ENCODE peak calls at places on chromosomes 7 and 10, in five cellular contexts. One of them, this sample, is unnamed.

GRCh38 chr7:75913437-75913836 is 1.5 kb upstream of the POR start:
- DNase-seq in transverse colon: no peak
- DNase-seq in mesenchymal stem cell: no peak
- DNase-seq in naive thymus-derived CD8-positive, alpha-beta T cell: no peak
- DNase-seq in amniotic epithelial cell: no peak
- DNase-seq in this sample: no peak

GRCh38 chr7:149196705-149197171 is 1.4 kb downstream of the ZNF282 start:
- DNase-seq in transverse colon: peak
- DNase-seq in mesenchymal stem cell: peak
- DNase-seq in naive thymus-derived CD8-positive, alpha-beta T cell: no peak
- DNase-seq in amniotic epithelial cell: peak
- DNase-seq in this sample: no peak

GRCh38 chr7:50304911-50305621 is 550 bp downstream of the IKZF1 start:
- DNase-seq in transverse colon: peak
- DNase-seq in mesenchymal stem cell: no peak
- DNase-seq in naive thymus-derived CD8-positive, alpha-beta T cell: peak
- DNase-seq in amniotic epithelial cell: no peak
- DNase-seq in this sample: peak

GRCh38 chr10:113073549-113074189 is 123.6 kb downstream of the TCF7L2 start:
- DNase-seq in transverse colon: peak
- DNase-seq in mesenchymal stem cell: peak
- DNase-seq in naive thymus-derived CD8-positive, alpha-beta T cell: no peak
- DNase-seq in amniotic epithelial cell: peak
- DNase-seq in this sample: no peak

GRCh38 chr7:135441791-135442190 is 68.1 kb downstream of the CNOT4 start:
- DNase-seq in transverse colon: no peak
- DNase-seq in mesenchymal stem cell: no peak
- DNase-seq in naive thymus-derived CD8-positive, alpha-beta T cell: no peak
- DNase-seq in amniotic epithelial cell: peak
- DNase-seq in this sample: no peak

GRCh38 chr10:113524120-113524519 is 28.7 kb upstream of the HABP2 start:
- DNase-seq in transverse colon: no peak
- DNase-seq in mesenchymal stem cell: no peak
- DNase-seq in naive thymus-derived CD8-positive, alpha-beta T cell: no peak
- DNase-seq in amniotic epithelial cell: no peak
- DNase-seq in this sample: no peak

GRCh38 chr7:29480934-29481625 is 82.6 kb upstream of the PRR15 start:
- DNase-seq in transverse colon: no peak
- DNase-seq in mesenchymal stem cell: no peak
- DNase-seq in naive thymus-derived CD8-positive, alpha-beta T cell: no peak
- DNase-seq in amniotic epithelial cell: no peak
- DNase-seq in this sample: no peak

GRCh38 chr10:43252785-43253341 is 14.0 kb downstream of the RASGEF1A start:
- DNase-seq in transverse colon: no peak
- DNase-seq in mesenchymal stem cell: no peak
- DNase-seq in naive thymus-derived CD8-positive, alpha-beta T cell: peak
- DNase-seq in amniotic epithelial cell: no peak
- DNase-seq in this sample: no peak

GRCh38 chr7:81285142-81285871 is 366.5 kb upstream of the SEMA3C start:
- DNase-seq in transverse colon: no peak
- DNase-seq in mesenchymal stem cell: peak
- DNase-seq in naive thymus-derived CD8-positive, alpha-beta T cell: no peak
- DNase-seq in amniotic epithelial cell: peak
- DNase-seq in this sample: no peak

GRCh38 chr7:52811537-52811936 is 223.9 kb upstream of the POM121L12 start:
- DNase-seq in transverse colon: no peak
- DNase-seq in mesenchymal stem cell: no peak
- DNase-seq in naive thymus-derived CD8-positive, alpha-beta T cell: no peak
- DNase-seq in amniotic epithelial cell: no peak
- DNase-seq in this sample: no peak

GRCh38 chr7:152382244-152382643 is 53.6 kb downstream of the KMT2C start:
- DNase-seq in transverse colon: no peak
- DNase-seq in mesenchymal stem cell: no peak
- DNase-seq in naive thymus-derived CD8-positive, alpha-beta T cell: no peak
- DNase-seq in amniotic epithelial cell: no peak
- DNase-seq in this sample: no peak

GRCh38 chr7:115574676-115575291 is 455.8 kb downstream of the TFEC start:
- DNase-seq in transverse colon: no peak
- DNase-seq in mesenchymal stem cell: no peak
- DNase-seq in naive thymus-derived CD8-positive, alpha-beta T cell: no peak
- DNase-seq in amniotic epithelial cell: no peak
- DNase-seq in this sample: no peak

GRCh38 chr7:1499367-1500029 is 4.7 kb downstream of the INTS1 start:
- DNase-seq in transverse colon: no peak
- DNase-seq in mesenchymal stem cell: no peak
- DNase-seq in naive thymus-derived CD8-positive, alpha-beta T cell: no peak
- DNase-seq in amniotic epithelial cell: no peak
- DNase-seq in this sample: no peak

GRCh38 chr10:70575874-70576802 is 26.4 kb downstream of the PRF1 start:
- DNase-seq in transverse colon: peak
- DNase-seq in mesenchymal stem cell: peak
- DNase-seq in naive thymus-derived CD8-positive, alpha-beta T cell: no peak
- DNase-seq in amniotic epithelial cell: peak
- DNase-seq in this sample: no peak

GRCh38 chr10:78763651-78764395 is 304.9 kb upstream of the ZMIZ1 start:
- DNase-seq in transverse colon: no peak
- DNase-seq in mesenchymal stem cell: no peak
- DNase-seq in naive thymus-derived CD8-positive, alpha-beta T cell: no peak
- DNase-seq in amniotic epithelial cell: no peak
- DNase-seq in this sample: no peak

GRCh38 chr7:135509589-135509838 is 388 bp downstream of the CNOT4 start:
- DNase-seq in transverse colon: no peak
- DNase-seq in mesenchymal stem cell: no peak
- DNase-seq in naive thymus-derived CD8-positive, alpha-beta T cell: no peak
- DNase-seq in amniotic epithelial cell: peak
- DNase-seq in this sample: no peak

GRCh38 chr7:149662591-149663095 is 110.7 kb downstream of the ZNF467 start:
- DNase-seq in transverse colon: peak
- DNase-seq in mesenchymal stem cell: peak
- DNase-seq in naive thymus-derived CD8-positive, alpha-beta T cell: peak
- DNase-seq in amniotic epithelial cell: peak
- DNase-seq in this sample: peak

GRCh38 chr7:140924019-140924820 is 509 bp downstream of the BRAF start:
- DNase-seq in transverse colon: peak
- DNase-seq in mesenchymal stem cell: peak
- DNase-seq in naive thymus-derived CD8-positive, alpha-beta T cell: peak
- DNase-seq in amniotic epithelial cell: peak
- DNase-seq in this sample: peak

GRCh38 chr7:145876376-145876775 is 240.2 kb upstream of the CNTNAP2 start:
- DNase-seq in transverse colon: no peak
- DNase-seq in mesenchymal stem cell: no peak
- DNase-seq in naive thymus-derived CD8-positive, alpha-beta T cell: no peak
- DNase-seq in amniotic epithelial cell: no peak
- DNase-seq in this sample: no peak

GRCh38 chr10:131024259-131025131 is 287.0 kb downstream of the TCERG1L start:
- DNase-seq in transverse colon: no peak
- DNase-seq in mesenchymal stem cell: no peak
- DNase-seq in naive thymus-derived CD8-positive, alpha-beta T cell: no peak
- DNase-seq in amniotic epithelial cell: no peak
- DNase-seq in this sample: no peak

GRCh38 chr10:72466018-72466417 is 111.3 kb upstream of the DNAJB12 start:
- DNase-seq in transverse colon: no peak
- DNase-seq in mesenchymal stem cell: no peak
- DNase-seq in naive thymus-derived CD8-positive, alpha-beta T cell: no peak
- DNase-seq in amniotic epithelial cell: no peak
- DNase-seq in this sample: no peak

GRCh38 chr10:78913219-78914059 is 155.3 kb upstream of the ZMIZ1 start:
- DNase-seq in transverse colon: peak
- DNase-seq in mesenchymal stem cell: no peak
- DNase-seq in naive thymus-derived CD8-positive, alpha-beta T cell: no peak
- DNase-seq in amniotic epithelial cell: no peak
- DNase-seq in this sample: no peak

GRCh38 chr7:134737561-134738353 is 41.7 kb upstream of the CALD1 start:
- DNase-seq in transverse colon: no peak
- DNase-seq in mesenchymal stem cell: peak
- DNase-seq in naive thymus-derived CD8-positive, alpha-beta T cell: no peak
- DNase-seq in amniotic epithelial cell: peak
- DNase-seq in this sample: peak

GRCh38 chr7:46131916-46132795 is 211.1 kb upstream of the IGFBP3 start:
- DNase-seq in transverse colon: no peak
- DNase-seq in mesenchymal stem cell: peak
- DNase-seq in naive thymus-derived CD8-positive, alpha-beta T cell: no peak
- DNase-seq in amniotic epithelial cell: peak
- DNase-seq in this sample: no peak

GRCh38 chr7:20827172-20827571 is 40.5 kb upstream of the SP8 start:
- DNase-seq in transverse colon: no peak
- DNase-seq in mesenchymal stem cell: no peak
- DNase-seq in naive thymus-derived CD8-positive, alpha-beta T cell: no peak
- DNase-seq in amniotic epithelial cell: no peak
- DNase-seq in this sample: no peak

GRCh38 chr10:21953585-21954057 is 49.9 kb downstream of the DNAJC1 start:
- DNase-seq in transverse colon: no peak
- DNase-seq in mesenchymal stem cell: peak
- DNase-seq in naive thymus-derived CD8-positive, alpha-beta T cell: no peak
- DNase-seq in amniotic epithelial cell: peak
- DNase-seq in this sample: peak

GRCh38 chr7:144011458-144012230 is 11.5 kb downstream of the OR6B1 start:
- DNase-seq in transverse colon: no peak
- DNase-seq in mesenchymal stem cell: peak
- DNase-seq in naive thymus-derived CD8-positive, alpha-beta T cell: no peak
- DNase-seq in amniotic epithelial cell: no peak
- DNase-seq in this sample: no peak

GRCh38 chr7:78578701-78579100 is 780.1 kb downstream of the PHTF2 start:
- DNase-seq in transverse colon: no peak
- DNase-seq in mesenchymal stem cell: no peak
- DNase-seq in naive thymus-derived CD8-positive, alpha-beta T cell: no peak
- DNase-seq in amniotic epithelial cell: no peak
- DNase-seq in this sample: no peak

GRCh38 chr7:121480566-121481335 is 84.6 kb upstream of the FAM3C start:
- DNase-seq in transverse colon: no peak
- DNase-seq in mesenchymal stem cell: no peak
- DNase-seq in naive thymus-derived CD8-positive, alpha-beta T cell: no peak
- DNase-seq in amniotic epithelial cell: peak
- DNase-seq in this sample: no peak

GRCh38 chr10:114917927-114918672 is 19.9 kb upstream of the TRUB1 start:
- DNase-seq in transverse colon: no peak
- DNase-seq in mesenchymal stem cell: peak
- DNase-seq in naive thymus-derived CD8-positive, alpha-beta T cell: no peak
- DNase-seq in amniotic epithelial cell: peak
- DNase-seq in this sample: no peak

GRCh38 chr7:35623381-35623780 is 71.6 kb downstream of the HERPUD2 start:
- DNase-seq in transverse colon: no peak
- DNase-seq in mesenchymal stem cell: no peak
- DNase-seq in naive thymus-derived CD8-positive, alpha-beta T cell: no peak
- DNase-seq in amniotic epithelial cell: no peak
- DNase-seq in this sample: no peak

GRCh38 chr7:102318482-102318971 is 31.9 kb downstream of the SH2B2 start:
- DNase-seq in transverse colon: no peak
- DNase-seq in mesenchymal stem cell: no peak
- DNase-seq in naive thymus-derived CD8-positive, alpha-beta T cell: no peak
- DNase-seq in amniotic epithelial cell: peak
- DNase-seq in this sample: peak

GRCh38 chr7:30222519-30223213 is 61.7 kb upstream of the ZNRF2 start:
- DNase-seq in transverse colon: no peak
- DNase-seq in mesenchymal stem cell: no peak
- DNase-seq in naive thymus-derived CD8-positive, alpha-beta T cell: no peak
- DNase-seq in amniotic epithelial cell: no peak
- DNase-seq in this sample: no peak

GRCh38 chr10:130215076-130215917 is 79.1 kb downstream of the GLRX3 start:
- DNase-seq in transverse colon: no peak
- DNase-seq in mesenchymal stem cell: no peak
- DNase-seq in naive thymus-derived CD8-positive, alpha-beta T cell: no peak
- DNase-seq in amniotic epithelial cell: no peak
- DNase-seq in this sample: no peak

GRCh38 chr7:84251183-84251845 is 56.7 kb upstream of the SEMA3A start:
- DNase-seq in transverse colon: no peak
- DNase-seq in mesenchymal stem cell: peak
- DNase-seq in naive thymus-derived CD8-positive, alpha-beta T cell: no peak
- DNase-seq in amniotic epithelial cell: peak
- DNase-seq in this sample: no peak

GRCh38 chr7:43771567-43771966 is 13.1 kb downstream of the BLVRA start:
- DNase-seq in transverse colon: no peak
- DNase-seq in mesenchymal stem cell: no peak
- DNase-seq in naive thymus-derived CD8-positive, alpha-beta T cell: no peak
- DNase-seq in amniotic epithelial cell: no peak
- DNase-seq in this sample: no peak

GRCh38 chr10:124127563-124127962 is 34.2 kb upstream of the CHST15 start:
- DNase-seq in transverse colon: no peak
- DNase-seq in mesenchymal stem cell: no peak
- DNase-seq in naive thymus-derived CD8-positive, alpha-beta T cell: no peak
- DNase-seq in amniotic epithelial cell: no peak
- DNase-seq in this sample: no peak

GRCh38 chr10:13630231-13630630 is 43.5 kb downstream of the PRPF18 start:
- DNase-seq in transverse colon: no peak
- DNase-seq in mesenchymal stem cell: no peak
- DNase-seq in naive thymus-derived CD8-positive, alpha-beta T cell: no peak
- DNase-seq in amniotic epithelial cell: no peak
- DNase-seq in this sample: no peak

GRCh38 chr10:124088944-124089343 is 4.5 kb downstream of the CHST15 start:
- DNase-seq in transverse colon: no peak
- DNase-seq in mesenchymal stem cell: no peak
- DNase-seq in naive thymus-derived CD8-positive, alpha-beta T cell: no peak
- DNase-seq in amniotic epithelial cell: no peak
- DNase-seq in this sample: no peak